ENCODE peak calls at places on chromosome 20, in ten cellular contexts. R, Y, Z, X, O, F, E, K, T and A are unnamed samples.

GRCh38 chr20:47748851-47749250 is 36.4 kb downstream of the SULF2 start:
- DNase-seq in R (no peak), Y (peak), Z (no peak), X (no peak), O (no peak), F (no peak), E (no peak), K (no peak), T (no peak), A (no peak)

GRCh38 chr20:58651548-58651822 is 402 bp downstream of the STX16 start:
- DNase-seq in R (no peak), Y (no peak), Z (no peak), X (no peak), O (no peak), F (no peak), E (no peak), K (no peak), T (no peak), A (no peak)

GRCh38 chr20:326645-327031 is 1.3 kb downstream of the SOX12 start:
- DNase-seq in R (peak), Y (peak), Z (peak), X (no peak), O (no peak), F (no peak), E (no peak), K (no peak), T (peak), A (no peak)

GRCh38 chr20:49890651-49891361 is 24.5 kb downstream of the SPATA2 start:
- DNase-seq in R (no peak), Y (no peak), Z (peak), X (no peak), O (no peak), F (no peak), E (peak), K (no peak), T (no peak), A (no peak)

GRCh38 chr20:32582659-32583580 is 2.2 kb downstream of the NOL4L start:
- DNase-seq in R (no peak), Y (peak), Z (no peak), X (peak), O (no peak), F (no peak), E (no peak), K (no peak), T (no peak), A (no peak)

GRCh38 chr20:51469046-51469445 is 73.5 kb downstream of the NFATC2 start:
- DNase-seq in R (no peak), Y (no peak), Z (no peak), X (no peak), O (no peak), F (no peak), E (no peak), K (no peak), T (no peak), A (no peak)

GRCh38 chr20:63968928-63969760 is 586 bp downstream of the ZNF512B start:
- DNase-seq in R (peak), Y (no peak), Z (no peak), X (peak), O (no peak), F (no peak), E (peak), K (no peak), T (no peak), A (no peak)

GRCh38 chr20:6783752-6784725 is 16.6 kb downstream of the BMP2 start:
- DNase-seq in R (no peak), Y (peak), Z (no peak), X (no peak), O (no peak), F (no peak), E (no peak), K (no peak), T (no peak), A (no peak)

GRCh38 chr20:60057866-60058807 is 99.9 kb downstream of the CDH26 start:
- DNase-seq in R (peak), Y (peak), Z (peak), X (peak), O (no peak), F (no peak), E (no peak), K (no peak), T (no peak), A (peak)

GRCh38 chr20:9059931-9060330 is 9.0 kb upstream of the PLCB4 start:
- DNase-seq in R (no peak), Y (no peak), Z (no peak), X (no peak), O (no peak), F (no peak), E (no peak), K (no peak), T (no peak), A (no peak)

GRCh38 chr20:44026932-44027685 is 112.5 kb downstream of the TOX2 start:
- DNase-seq in R (no peak), Y (no peak), Z (no peak), X (no peak), O (no peak), F (no peak), E (peak), K (no peak), T (no peak), A (no peak)

GRCh38 chr20:49615401-49616153 is 47.6 kb upstream of the PTGIS start:
- DNase-seq in R (no peak), Y (no peak), Z (peak), X (no peak), O (no peak), F (no peak), E (no peak), K (no peak), T (no peak), A (no peak)

GRCh38 chr20:50569864-50570836 is 60.0 kb downstream of the PTPN1 start:
- DNase-seq in R (peak), Y (peak), Z (peak), X (peak), O (peak), F (no peak), E (no peak), K (no peak), T (no peak), A (peak)

GRCh38 chr20:53934421-53935352 is 135.7 kb downstream of the BCAS1 start:
- DNase-seq in R (no peak), Y (peak), Z (no peak), X (no peak), O (no peak), F (no peak), E (no peak), K (no peak), T (no peak), A (no peak)

GRCh38 chr20:63142933-63143332 is 73.0 kb downstream of the YTHDF1 start:
- DNase-seq in R (no peak), Y (no peak), Z (no peak), X (no peak), O (no peak), F (no peak), E (no peak), K (no peak), T (no peak), A (no peak)

GRCh38 chr20:24779166-24779565 is 169.9 kb upstream of the CST7 start:
- DNase-seq in R (no peak), Y (no peak), Z (no peak), X (no peak), O (no peak), F (no peak), E (peak), K (no peak), T (peak), A (no peak)

GRCh38 chr20:37897008-37897548 is 5.8 kb upstream of the VSTM2L start:
- DNase-seq in R (no peak), Y (peak), Z (peak), X (no peak), O (no peak), F (no peak), E (no peak), K (no peak), T (peak), A (no peak)

GRCh38 chr20:32975698-32976674 is 28.2 kb downstream of the SUN5 start:
- DNase-seq in R (no peak), Y (no peak), Z (peak), X (no peak), O (no peak), F (no peak), E (no peak), K (no peak), T (no peak), A (no peak)

GRCh38 chr20:40714109-40714508 is 25.1 kb upstream of the MAFB start:
- DNase-seq in R (peak), Y (no peak), Z (no peak), X (no peak), O (no peak), F (no peak), E (no peak), K (no peak), T (no peak), A (no peak)

GRCh38 chr20:6635034-6635736 is 132.3 kb upstream of the BMP2 start:
- DNase-seq in R (no peak), Y (peak), Z (no peak), X (no peak), O (no peak), F (no peak), E (no peak), K (no peak), T (no peak), A (no peak)

GRCh38 chr20:19944772-19945459 is 72.2 kb upstream of the NAA20 start:
- DNase-seq in R (peak), Y (no peak), Z (no peak), X (no peak), O (no peak), F (no peak), E (no peak), K (no peak), T (no peak), A (no peak)

GRCh38 chr20:6169251-6169650 is 46.4 kb upstream of the FERMT1 start:
- DNase-seq in R (no peak), Y (peak), Z (no peak), X (no peak), O (no peak), F (no peak), E (no peak), K (no peak), T (no peak), A (no peak)

GRCh38 chr20:13995841-13996240 is 525 bp downstream of the MACROD2 start:
- DNase-seq in R (peak), Y (no peak), Z (peak), X (no peak), O (no peak), F (no peak), E (peak), K (no peak), T (peak), A (peak)

GRCh38 chr20:2745936-2746635 is 53.5 kb downstream of the EBF4 start:
- DNase-seq in R (no peak), Y (no peak), Z (no peak), X (no peak), O (no peak), F (no peak), E (no peak), K (no peak), T (no peak), A (no peak)

GRCh38 chr20:9179193-9179802 is 110.4 kb downstream of the PLCB4 start:
- DNase-seq in R (no peak), Y (peak), Z (no peak), X (no peak), O (no peak), F (no peak), E (no peak), K (no peak), T (no peak), A (no peak)

GRCh38 chr20:64149141-64149540 is 15.1 kb upstream of the MYT1 start:
- DNase-seq in R (no peak), Y (no peak), Z (no peak), X (no peak), O (no peak), F (no peak), E (no peak), K (no peak), T (no peak), A (no peak)